ENCODE peak calls at places on chromosome 6, in six cellular contexts. T, S, F, Y, K and G are unnamed samples.

GRCh38 chr6:30810813-30811329 is 66.5 kb upstream of the IER3 start:
- DNase-seq in Y (no peak), S (no peak), T (no peak), K (peak; percentile 92), F (no peak), G (peak; percentile 52)

GRCh38 chr6:110532401-110532800 is 56.0 kb upstream of the SLC22A16 start:
- DNase-seq in Y (no peak), F (no peak), T (no peak), K (no peak), S (no peak), G (no peak)

GRCh38 chr6:156767603-156768467 is 9.3 kb upstream of the ARID1B start:
- DNase-seq in T (no peak), Y (no peak), K (peak; percentile 90), F (no peak), S (no peak), G (peak; percentile 46)

GRCh38 chr6:105896052-105896820 is 189.9 kb upstream of the PRDM1 start:
- DNase-seq in K (no peak), S (peak; percentile 75), F (no peak), Y (peak; percentile 34), T (no peak), G (no peak)

GRCh38 chr6:158825951-158826306 is 6.8 kb upstream of the EZR start:
- DNase-seq in S (peak; percentile 73), F (no peak), K (no peak), Y (no peak), T (no peak), G (no peak)

GRCh38 chr6:24775520-24776058 is 852 bp downstream of the GMNN start:
- DNase-seq in K (no peak), T (no peak), Y (peak; percentile 33), F (no peak), S (peak; percentile 43), G (no peak)

GRCh38 chr6:115947964-115948541 is 112.6 kb downstream of the FRK start:
- DNase-seq in S (no peak), K (no peak), T (no peak), Y (peak; percentile 17), F (no peak), G (no peak)

GRCh38 chr6:106206905-106207304 is 118.7 kb downstream of the ATG5 start:
- DNase-seq in T (no peak), Y (no peak), S (no peak), F (no peak), K (no peak), G (no peak)

GRCh38 chr6:14010275-14010674 is 85.5 kb downstream of the RNF182 start:
- DNase-seq in F (no peak), Y (no peak), S (no peak), T (no peak), K (no peak), G (no peak)

GRCh38 chr6:47188588-47189021 is 121.1 kb downstream of the TNFRSF21 start:
- DNase-seq in Y (peak; percentile 95), S (no peak), F (no peak), T (no peak), K (no peak), G (no peak)

GRCh38 chr6:129575378-129576118 is 134.4 kb downstream of the ARHGAP18 start:
- DNase-seq in S (peak; percentile 54), T (no peak), Y (peak; percentile 42), K (no peak), F (no peak), G (peak; percentile 79)

GRCh38 chr6:167937948-167938911 is 59.2 kb upstream of the KIF25 start:
- DNase-seq in K (no peak), T (no peak), Y (no peak), S (no peak), F (no peak), G (peak; percentile 36)

GRCh38 chr6:169832247-169832948 is 81.0 kb downstream of the ERMARD start:
- DNase-seq in F (no peak), K (no peak), Y (peak; percentile 9), T (no peak), S (no peak), G (no peak)

GRCh38 chr6:36827261-36828079 is 11.8 kb downstream of the CPNE5 start:
- DNase-seq in K (no peak), T (no peak), F (no peak), Y (no peak), S (peak; percentile 73), G (no peak)

GRCh38 chr6:293185-294174 is 1.2 kb downstream of the DUSP22 start:
- DNase-seq in S (no peak), Y (no peak), F (peak; percentile 55), T (no peak), K (no peak), G (peak; percentile 42)

GRCh38 chr6:2378046-2378657 is 132.7 kb upstream of the GMDS start:
- DNase-seq in S (no peak), F (no peak), K (no peak), Y (no peak), T (no peak), G (peak; percentile 9)

GRCh38 chr6:75922226-75922625 is 150.2 kb downstream of the IMPG1 start:
- DNase-seq in Y (no peak), K (no peak), F (no peak), T (no peak), S (no peak), G (no peak)

GRCh38 chr6:145247677-145248419 is 487.5 kb downstream of the EPM2A start:
- DNase-seq in K (no peak), S (no peak), Y (no peak), T (no peak), F (no peak), G (no peak)

GRCh38 chr6:140178550-140179334 is 804.3 kb upstream of the CITED2 start:
- DNase-seq in F (no peak), S (no peak), K (no peak), T (no peak), Y (no peak), G (no peak)

GRCh38 chr6:4942673-4943009 is 61.2 kb downstream of the RPP40 start:
- DNase-seq in S (no peak), K (no peak), F (no peak), Y (no peak), T (no peak), G (no peak)

GRCh38 chr6:115932481-115932880 is 128.2 kb downstream of the FRK start:
- DNase-seq in S (no peak), K (no peak), F (no peak), Y (no peak), T (no peak), G (no peak)

DNA sequence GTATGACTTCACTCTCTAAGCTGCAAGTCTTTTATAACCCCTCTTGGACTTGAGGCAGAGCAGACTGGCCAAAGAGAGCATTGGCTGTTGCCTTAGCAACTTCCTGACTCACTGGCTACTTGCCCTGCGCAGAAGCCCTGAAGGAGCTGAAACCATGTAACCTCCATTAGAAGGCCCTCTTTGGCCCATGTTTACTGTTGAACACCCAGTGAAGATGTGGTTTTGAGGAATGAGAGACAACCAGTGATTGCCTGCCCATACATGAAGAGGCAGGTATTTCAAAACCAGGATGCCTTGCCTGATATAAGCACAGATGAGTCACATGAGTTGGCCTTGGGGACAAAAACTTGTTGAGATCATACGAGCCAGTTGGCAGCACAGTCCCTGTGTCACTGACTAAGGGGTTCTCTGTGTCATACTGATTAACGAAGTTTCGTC is 182.5 kb downstream of the EDN1 start:
- DNase-seq in K (no peak), T (no peak), Y (peak; percentile 68), S (no peak), F (no peak), G (no peak)
- TF ChIP-seq CREB1 in K (no peak), T (no peak), Y (no peak), S (no peak), F (no peak), G (no peak)

GRCh38 chr6:29652198-29652584 is 4.7 kb upstream of the MOG start:
- DNase-seq in F (no peak), S (no peak), K (no peak), T (no peak), Y (no peak), G (no peak)
- TF ChIP-seq CREB1 in F (no peak), S (no peak), K (no peak), T (no peak), Y (no peak), G (no peak)

DNA sequence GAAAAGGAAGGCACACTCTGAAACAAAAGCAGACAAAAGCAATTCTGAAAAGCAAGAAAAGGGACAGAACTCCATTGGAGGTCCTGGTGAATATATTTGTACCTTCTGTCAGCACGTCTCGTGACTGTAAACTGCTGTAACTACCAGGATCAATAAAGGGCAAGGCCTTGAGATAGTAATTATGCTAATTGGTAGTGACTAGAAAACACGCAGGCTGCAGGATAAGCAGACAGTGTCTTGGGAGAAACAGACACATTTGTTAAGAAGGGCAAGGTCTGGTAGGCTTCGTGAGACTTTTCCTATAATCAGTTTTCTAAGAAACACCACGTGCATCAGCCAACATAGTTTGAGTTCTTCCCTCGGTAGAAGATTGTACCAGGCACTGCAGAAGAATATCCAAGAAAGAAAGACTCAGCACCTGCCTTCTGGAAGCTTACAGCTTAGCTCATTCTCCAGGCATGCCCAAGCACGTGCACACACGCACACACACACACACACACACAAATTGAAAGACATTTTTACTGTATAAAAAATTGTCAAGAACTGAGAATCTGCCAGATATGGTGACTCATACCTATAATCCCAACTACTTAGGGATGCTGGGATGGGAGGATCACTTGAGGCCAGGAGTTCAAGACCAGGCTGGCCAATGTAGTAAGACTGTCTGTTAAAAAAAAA is 167.0 kb upstream of the SASH1 start:
- DNase-seq in K (no peak), Y (no peak), F (no peak), T (no peak), S (no peak), G (no peak)
- TF ChIP-seq CREB1 in K (no peak), Y (no peak), F (no peak), T (no peak), S (no peak), G (no peak)

GRCh38 chr6:6466967-6467761 is 121.4 kb upstream of the LY86 start:
- DNase-seq in T (no peak), F (no peak), S (no peak), Y (no peak), K (no peak), G (no peak)
- TF ChIP-seq CREB1 in T (no peak), F (no peak), S (no peak), Y (peak; percentile 11), K (no peak), G (no peak)